ENCODE peak calls at places on chromosome 20, in four cellular contexts. A, N, W and Q are unnamed samples.

GRCh38 chr20:63652192-63652980 is 838 bp downstream of the STMN3 start:
- DNase-seq in N (no peak), W (peak; percentile 41), A (peak; percentile 62), Q (no peak)

GRCh38 chr20:46217583-46217982 is 90.7 kb downstream of the CDH22 start:
- DNase-seq in N (no peak), W (no peak), A (no peak), Q (no peak)

GRCh38 chr20:12775041-12775440 is 233.7 kb upstream of the SPTLC3 start:
- DNase-seq in W (no peak), N (no peak), A (no peak), Q (no peak)

GRCh38 chr20:17912916-17913315 is 55.7 kb downstream of the SNX5 start:
- DNase-seq in A (no peak), N (no peak), W (no peak), Q (no peak)

GRCh38 chr20:58978351-58979190 is 2.5 kb upstream of the NELFCD start:
- DNase-seq in A (no peak), W (no peak), N (no peak), Q (no peak)

GRCh38 chr20:62688855-62689460 is 19.7 kb upstream of the NTSR1 start:
- DNase-seq in A (no peak), W (peak; percentile 29), N (no peak), Q (no peak)

GRCh38 chr20:33687370-33687915 is 1.3 kb upstream of the E2F1 start:
- DNase-seq in A (no peak), N (no peak), W (no peak), Q (no peak)

GRCh38 chr20:34708621-34709043 is 4.5 kb downstream of the TP53INP2 start:
- DNase-seq in N (no peak), W (no peak), A (peak; percentile 71), Q (peak; percentile 72)

GRCh38 chr20:45087814-45088213 is 13.1 kb downstream of the KCNS1 start:
- DNase-seq in W (no peak), A (no peak), N (no peak), Q (no peak)

GRCh38 chr20:11311659-11312058 is 606.0 kb upstream of the BTBD3 start:
- DNase-seq in W (no peak), N (no peak), A (no peak), Q (no peak)

GRCh38 chr20:57323034-57323433 is 6.6 kb upstream of the SPO11 start:
- DNase-seq in N (no peak), A (no peak), W (no peak), Q (no peak)

GRCh38 chr20:62623488-62624324 is 18.6 kb upstream of the SLCO4A1 start:
- DNase-seq in A (peak; percentile 99), W (peak; percentile 98), N (peak; percentile 71), Q (peak; percentile 98)

GRCh38 chr20:46388945-46389344 is 17.5 kb downstream of the ELMO2 start:
- DNase-seq in W (no peak), N (no peak), A (no peak), Q (no peak)

GRCh38 chr20:11015440-11015839 is 341.6 kb upstream of the JAG1 start:
- DNase-seq in N (no peak), A (no peak), W (no peak), Q (no peak)

GRCh38 chr20:44917399-44917798 is 7.5 kb downstream of the PABPC1L start:
- DNase-seq in N (no peak), A (no peak), W (no peak), Q (no peak)

GRCh38 chr20:38730989-38731737 is 6.9 kb downstream of the SLC32A1 start:
- DNase-seq in W (peak; percentile 62), N (no peak), A (peak; percentile 88), Q (peak; percentile 79)

GRCh38 chr20:9927224-9927623 is 88.3 kb upstream of the PAK5 start:
- DNase-seq in W (no peak), A (no peak), N (no peak), Q (no peak)

GRCh38 chr20:22689246-22689645 is 104.9 kb upstream of the FOXA2 start:
- DNase-seq in W (no peak), N (no peak), A (no peak), Q (no peak)

GRCh38 chr20:46246527-46246926 is 61.8 kb downstream of the CDH22 start:
- DNase-seq in N (no peak), W (no peak), A (no peak), Q (no peak)

GRCh38 chr20:3670511-3670910 is 7.3 kb upstream of the GFRA4 start:
- DNase-seq in A (no peak), W (no peak), N (no peak), Q (no peak)

GRCh38 chr20:63265891-63266515 is 6.6 kb upstream of the ARFGAP1 start:
- DNase-seq in A (no peak), N (no peak), W (no peak), Q (no peak)

GRCh38 chr20:21583486-21584168 is 69.8 kb upstream of the NKX2-2 start:
- DNase-seq in A (no peak), W (no peak), N (no peak), Q (no peak)

GRCh38 chr20:63413323-63413722 is 52.2 kb upstream of the CHRNA4 start:
- DNase-seq in N (no peak), W (no peak), A (no peak), Q (no peak)

GRCh38 chr20:58753929-58754551 is 61.4 kb downstream of the NPEPL1 start:
- DNase-seq in W (no peak), A (no peak), N (no peak), Q (no peak)

GRCh38 chr20:2800590-2801458 is at the start of gene CPXM1:
- DNase-seq in W (peak; percentile 46), N (no peak), A (peak; percentile 61), Q (no peak)

GRCh38 chr20:31605902-31606677 is 1.0 kb downstream of the ID1 start:
- DNase-seq in W (peak; percentile 47), A (peak; percentile 43), N (no peak), Q (no peak)

GRCh38 chr20:37195018-37195417 is 15.7 kb upstream of the MROH8 start:
- DNase-seq in N (no peak), W (no peak), A (no peak), Q (no peak)
- TF ChIP-seq CEBPB in N (no peak), W (no peak), A (no peak), Q (no peak)

DNA sequence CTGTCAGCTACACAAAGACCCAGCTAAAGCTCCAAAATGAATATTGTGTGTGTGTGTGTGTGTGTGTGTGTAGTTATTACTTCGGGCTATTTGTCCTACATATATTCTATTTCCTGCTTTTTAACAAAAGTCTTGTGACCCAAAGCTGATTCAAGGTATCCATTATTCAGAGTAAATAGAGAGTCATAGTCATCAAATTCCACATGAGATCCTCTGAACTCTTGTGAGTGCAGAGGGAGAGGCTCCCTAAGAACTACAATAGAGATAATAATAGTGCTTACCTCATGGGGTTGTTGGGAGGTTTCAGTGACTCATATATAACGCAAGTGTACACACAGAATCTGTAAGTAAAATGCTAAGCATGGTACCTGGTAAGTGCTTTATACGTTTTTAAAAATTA is 95.6 kb upstream of the SHLD1 start:
- DNase-seq in N (no peak), A (peak; percentile 28), W (peak; percentile 93), Q (peak; percentile 95)
- TF ChIP-seq POLR2AphosphoS2 in N (no peak), A (no peak), W (no peak), Q (no peak)

DNA sequence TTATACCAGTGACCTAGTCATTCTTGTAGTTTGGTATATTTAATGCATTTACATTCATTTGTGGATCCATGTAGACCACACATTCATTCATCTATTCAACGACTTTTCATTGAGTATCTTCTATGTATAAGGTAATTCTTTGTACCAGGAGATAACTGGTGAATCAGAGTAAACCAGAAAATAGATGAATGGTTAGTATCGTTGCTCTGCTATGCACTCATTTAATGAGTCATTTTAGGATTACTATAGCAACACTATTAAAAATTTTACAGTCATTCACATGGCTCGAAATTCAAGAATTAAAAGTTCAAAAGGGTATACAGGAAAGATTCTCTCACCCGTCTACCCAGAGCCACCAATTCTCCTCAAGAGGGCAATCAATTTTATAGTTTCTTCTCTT is 26.8 kb downstream of the DOK5 start:
- DNase-seq in W (no peak), A (no peak), N (no peak), Q (no peak)
- TF ChIP-seq CEBPB in W (no peak), A (no peak), N (no peak), Q (no peak)

GRCh38 chr20:48421547-48421946 is 406.3 kb downstream of the PREX1 start:
- DNase-seq in A (no peak), N (no peak), W (no peak), Q (no peak)

GRCh38 chr20:48422242-48422960 is 405.4 kb downstream of the PREX1 start:
- DNase-seq in W (no peak), N (no peak), A (no peak), Q (no peak)

GRCh38 chr20:48431635-48432034 is 396.2 kb downstream of the PREX1 start:
- DNase-seq in A (no peak), N (no peak), W (no peak), Q (no peak)

GRCh38 chr20:48425776-48426175 is 402.0 kb downstream of the PREX1 start:
- DNase-seq in A (no peak), N (no peak), W (no peak), Q (no peak)
- TF ChIP-seq POLR2AphosphoS2 in A (no peak), N (no peak), W (no peak), Q (no peak)

GRCh38 chr20:51456511-51457280 is 85.8 kb downstream of the NFATC2 start:
- DNase-seq in N (no peak), W (peak; percentile 78), A (peak; percentile 47), Q (peak; percentile 86)
- TF ChIP-seq CEBPB in N (no peak), W (no peak), A (no peak), Q (peak; percentile 25)

GRCh38 chr20:15511551-15511950 is 1061.7 kb downstream of the KIF16B start:
- DNase-seq in N (no peak), A (no peak), W (no peak), Q (no peak)
- TF ChIP-seq POLR2AphosphoS2 in N (no peak), A (no peak), W (no peak), Q (no peak)

DNA sequence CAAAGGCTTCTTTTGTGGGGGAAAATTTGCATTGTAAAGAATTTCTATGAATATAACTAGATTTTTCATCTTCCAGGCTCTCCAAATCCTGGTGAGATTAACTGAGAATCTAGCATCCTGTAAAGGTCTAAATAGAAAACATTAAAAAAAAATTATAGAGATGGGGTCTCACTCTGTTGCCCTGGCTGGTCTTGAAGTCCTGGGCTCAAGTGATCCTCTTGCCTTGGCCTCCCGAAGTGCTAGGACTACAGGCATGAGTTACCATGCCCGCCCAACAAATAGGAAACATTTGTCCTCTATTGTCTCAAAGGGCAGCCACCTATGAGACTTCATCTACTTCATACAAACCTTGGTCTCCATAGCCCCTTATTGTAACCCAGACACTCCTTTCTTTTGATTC is 25.2 kb upstream of the NCOA3 start:
- DNase-seq in N (no peak), W (no peak), A (no peak), Q (no peak)
- TF ChIP-seq CEBPB in N (no peak), W (no peak), A (no peak), Q (no peak)

DNA sequence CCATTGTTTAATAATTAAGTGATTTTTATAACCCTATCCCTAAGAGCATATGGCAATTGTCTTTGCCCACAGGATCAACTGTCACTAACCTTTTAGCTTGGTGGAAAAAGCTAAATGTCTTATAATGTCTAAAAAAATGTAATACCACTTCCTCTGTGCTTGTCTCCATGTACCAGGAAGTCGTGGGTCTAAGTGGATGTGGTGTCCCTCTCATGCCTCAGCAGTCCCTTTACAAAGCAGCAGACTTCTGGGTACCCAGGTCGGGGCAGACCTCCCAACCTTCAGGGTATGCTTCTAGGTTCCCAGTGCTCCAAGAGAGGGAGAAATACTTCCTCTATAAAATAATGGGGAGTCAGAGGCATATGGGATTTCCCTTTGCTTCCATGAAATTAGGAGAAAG is 74.7 kb downstream of the ZHX3 start:
- DNase-seq in W (no peak), A (no peak), N (no peak), Q (no peak)
- TF ChIP-seq POLR2AphosphoS2 in W (no peak), A (no peak), N (no peak), Q (no peak)